ENCODE peak calls at places on chromosomes 16 and 17, in eight cellular contexts. L, P, B, V, C, N, K and Z are unnamed samples.

GRCh38 chr17:44084921-44085320 is 14.4 kb downstream of the G6PC3 start:
- DNase-seq in V (no peak), C (no peak), N (no peak), K (no peak), P (no peak), L (no peak), B (no peak), Z (no peak)

GRCh38 chr16:86355951-86356350 is 154.4 kb upstream of the FOXF1 start:
- DNase-seq in V (no peak), N (no peak), C (no peak), P (no peak), K (no peak), L (no peak), B (no peak), Z (no peak)

GRCh38 chr16:66490774-66491715 is 58.9 kb downstream of the TK2 start:
- DNase-seq in L (no peak), N (no peak), C (peak), V (no peak), P (no peak), B (no peak), K (no peak), Z (no peak)

GRCh38 chr16:14564323-14564722 is 65.7 kb downstream of the PARN start:
- DNase-seq in L (peak), K (no peak), C (peak), N (no peak), V (no peak), B (no peak), P (no peak), Z (no peak)

GRCh38 chr17:44348234-44348987 is 3.3 kb downstream of the GRN start:
- DNase-seq in P (no peak), B (no peak), L (no peak), C (no peak), V (peak), K (no peak), N (no peak), Z (no peak)

GRCh38 chr17:50062323-50063243 is 6.7 kb downstream of the ITGA3 start:
- DNase-seq in N (no peak), K (peak), L (peak), B (peak), P (no peak), V (peak), C (peak), Z (peak)

GRCh38 chr17:57293077-57293476 is 36.8 kb downstream of the MSI2 start:
- DNase-seq in C (no peak), V (no peak), B (peak), P (no peak), L (peak), K (no peak), N (no peak), Z (no peak)

GRCh38 chr16:22206847-22207714 is 1.0 kb downstream of the EEF2K start:
- DNase-seq in V (peak), C (peak), P (peak), K (peak), B (no peak), N (no peak), L (peak), Z (no peak)

GRCh38 chr17:27323538-27324212 is 29.8 kb downstream of the WSB1 start:
- DNase-seq in B (no peak), K (peak), P (no peak), V (peak), L (peak), N (no peak), C (peak), Z (no peak)

GRCh38 chr16:17224859-17225258 is 245.9 kb downstream of the XYLT1 start:
- DNase-seq in N (peak), K (peak), C (no peak), P (peak), L (peak), B (no peak), V (peak), Z (peak)

GRCh38 chr16:3131755-3132377 is 3.0 kb upstream of the ZNF213 start:
- DNase-seq in B (no peak), L (peak), C (peak), P (no peak), N (no peak), V (no peak), K (no peak), Z (no peak)

GRCh38 chr16:56388209-56388608 is 37.1 kb downstream of the AMFR start:
- DNase-seq in C (no peak), N (no peak), P (no peak), L (no peak), B (no peak), K (no peak), V (peak), Z (no peak)

GRCh38 chr17:42608692-42609181 is 437 bp downstream of the RETREG3 start:
- DNase-seq in K (peak), L (no peak), P (no peak), B (no peak), C (no peak), V (no peak), N (no peak), Z (no peak)

GRCh38 chr17:75430159-75430748 is 24.8 kb upstream of the GRB2 start:
- DNase-seq in V (peak), K (no peak), P (peak), N (no peak), C (peak), L (peak), B (peak), Z (peak)

GRCh38 chr17:82657926-82658325 is 9.7 kb upstream of the WDR45B start:
- DNase-seq in P (no peak), B (no peak), C (peak), K (no peak), N (no peak), V (no peak), L (no peak), Z (no peak)

GRCh38 chr16:80296034-80296433 is 244.8 kb upstream of the DYNLRB2 start:
- DNase-seq in P (no peak), B (no peak), K (no peak), L (no peak), C (no peak), N (no peak), V (no peak), Z (no peak)

GRCh38 chr17:71792966-71793365 is 327.9 kb upstream of the SOX9 start:
- DNase-seq in V (peak), C (no peak), K (no peak), B (peak), N (peak), L (no peak), P (peak), Z (peak)

GRCh38 chr17:3659541-3660111 is 8.8 kb downstream of the TAX1BP3 start:
- DNase-seq in P (peak), K (peak), C (peak), N (peak), B (no peak), V (peak), L (peak), Z (no peak)

GRCh38 chr17:33142703-33143299 is 150.3 kb downstream of the ASIC2 start:
- DNase-seq in L (no peak), C (no peak), B (no peak), V (peak), P (no peak), N (no peak), K (no peak), Z (no peak)

GRCh38 chr17:77304746-77305473 is 164.1 kb downstream of the SEC14L1 start:
- DNase-seq in V (no peak), N (no peak), C (peak), L (peak), B (no peak), P (no peak), K (no peak), Z (no peak)

GRCh38 chr16:80806957-80807356 is 2.6 kb upstream of the CDYL2 start:
- DNase-seq in V (peak), P (no peak), C (no peak), B (no peak), K (no peak), L (no peak), N (peak), Z (peak)

GRCh38 chr17:33562792-33563191 is 269.7 kb upstream of the ASIC2 start:
- DNase-seq in K (no peak), L (no peak), C (no peak), N (no peak), V (peak), P (no peak), B (no peak), Z (no peak)

GRCh38 chr17:71801301-71801700 is 319.5 kb upstream of the SOX9 start:
- DNase-seq in V (peak), B (no peak), C (no peak), N (no peak), K (no peak), L (peak), P (peak), Z (no peak)

GRCh38 chr17:28937044-28937729 is 14.1 kb downstream of the PHF12 start:
- DNase-seq in N (no peak), L (peak), P (no peak), C (no peak), B (no peak), K (peak), V (peak), Z (no peak)

GRCh38 chr17:48550313-48551205 is 5.7 kb upstream of the HOXB2 start:
- DNase-seq in C (no peak), K (no peak), L (no peak), B (no peak), P (no peak), N (no peak), V (no peak), Z (no peak)

GRCh38 chr16:56625140-56625942 is at the start of gene MT1E:
- DNase-seq in C (peak), L (peak), V (peak), P (no peak), N (no peak), K (peak), B (no peak), Z (no peak)

GRCh38 chr16:53822936-53823529 is 119.1 kb downstream of the FTO start:
- DNase-seq in L (no peak), B (no peak), C (no peak), N (no peak), K (no peak), P (no peak), V (peak), Z (no peak)

GRCh38 chr16:14669776-14670175 is 24.3 kb downstream of the PLA2G10 start:
- DNase-seq in V (no peak), P (no peak), N (no peak), B (no peak), K (peak), L (peak), C (peak), Z (no peak)

GRCh38 chr17:44183024-44183423 is 3.7 kb upstream of the TMUB2 start:
- DNase-seq in V (no peak), K (no peak), P (no peak), N (no peak), C (no peak), B (no peak), L (no peak), Z (no peak)

GRCh38 chr16:65070831-65071230 is 51.0 kb downstream of the CDH11 start:
- DNase-seq in L (peak), B (peak), P (peak), N (peak), K (peak), V (peak), C (no peak), Z (peak)

GRCh38 chr17:22253007-22253406 is 560.7 kb downstream of the KCNJ18 start:
- DNase-seq in K (no peak), B (no peak), V (no peak), C (no peak), L (no peak), N (no peak), P (no peak), Z (no peak)

GRCh38 chr16:67177743-67178699 is 5.7 kb downstream of the MATCAP1 start:
- DNase-seq in K (peak), C (peak), B (no peak), P (no peak), N (no peak), V (peak), L (peak), Z (no peak)

GRCh38 chr16:11079657-11080187 is 135.4 kb downstream of the CLEC16A start:
- DNase-seq in C (no peak), N (peak), V (peak), L (no peak), K (no peak), P (peak), B (no peak), Z (peak)

GRCh38 chr17:6528557-6528956 is 27.8 kb downstream of the PITPNM3 start:
- DNase-seq in C (peak), N (no peak), L (no peak), V (no peak), B (no peak), P (no peak), K (no peak), Z (no peak)

GRCh38 chr17:17719966-17720543 is 38.8 kb downstream of the RAI1 start:
- DNase-seq in B (no peak), V (no peak), P (no peak), C (no peak), K (no peak), L (no peak), N (no peak), Z (no peak)

GRCh38 chr17:80453126-80453979 is 23.1 kb downstream of the NPTX1 start:
- DNase-seq in L (peak), C (no peak), V (peak), N (no peak), K (no peak), P (no peak), B (no peak), Z (no peak)
- H3K4me3 ChIP-seq in L (no peak), C (peak), V (peak), N (peak), K (no peak), P (peak), B (peak), Z (peak)

GRCh38 chr16:73031155-73031866 is 16.6 kb downstream of the ZFHX3 start:
- DNase-seq in K (no peak), P (no peak), B (no peak), N (no peak), L (peak), C (no peak), V (peak), Z (no peak)
- H3K4me3 ChIP-seq in K (no peak), P (no peak), B (no peak), N (no peak), L (no peak), C (no peak), V (no peak), Z (no peak)

GRCh38 chr17:7833011-7833794 is 814 bp upstream of the KDM6B start:
- DNase-seq in C (no peak), B (no peak), V (no peak), P (no peak), K (no peak), L (no peak), N (no peak), Z (no peak)
- H3K4me3 ChIP-seq in C (peak), B (peak), V (peak), P (peak), K (no peak), L (no peak), N (peak), Z (peak)

DNA sequence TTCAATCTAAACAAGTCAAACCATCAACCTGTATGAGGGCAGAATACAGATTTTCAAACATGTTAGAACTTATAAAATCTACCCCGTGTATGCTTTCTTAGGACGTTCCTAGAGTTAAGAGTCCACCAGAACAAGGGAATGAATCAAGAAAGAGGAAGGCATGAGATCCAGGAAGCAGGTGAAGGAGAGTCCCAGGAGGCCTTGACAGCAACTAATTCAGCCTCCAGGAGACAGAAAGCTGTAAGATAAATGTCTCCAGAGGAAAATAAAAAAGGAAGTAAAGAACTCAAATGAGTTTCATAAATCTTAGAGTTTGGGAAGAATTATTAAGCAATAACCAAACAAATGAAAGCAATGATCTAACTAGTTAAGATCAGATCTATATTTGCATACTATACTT is 2.7 kb downstream of the BRD7 start:
- DNase-seq in K (no peak), L (no peak), P (no peak), C (no peak), V (no peak), N (no peak), B (no peak), Z (no peak)
- H3K4me3 ChIP-seq in K (no peak), L (no peak), P (no peak), C (no peak), V (no peak), N (no peak), B (no peak), Z (no peak)

GRCh38 chr17:45406107-45406506 is 26.6 kb downstream of the ARHGAP27 start:
- DNase-seq in P (no peak), L (no peak), V (no peak), C (no peak), K (no peak), N (no peak), B (no peak), Z (no peak)
- H3K4me3 ChIP-seq in P (no peak), L (no peak), V (no peak), C (peak), K (no peak), N (no peak), B (peak), Z (no peak)

DNA sequence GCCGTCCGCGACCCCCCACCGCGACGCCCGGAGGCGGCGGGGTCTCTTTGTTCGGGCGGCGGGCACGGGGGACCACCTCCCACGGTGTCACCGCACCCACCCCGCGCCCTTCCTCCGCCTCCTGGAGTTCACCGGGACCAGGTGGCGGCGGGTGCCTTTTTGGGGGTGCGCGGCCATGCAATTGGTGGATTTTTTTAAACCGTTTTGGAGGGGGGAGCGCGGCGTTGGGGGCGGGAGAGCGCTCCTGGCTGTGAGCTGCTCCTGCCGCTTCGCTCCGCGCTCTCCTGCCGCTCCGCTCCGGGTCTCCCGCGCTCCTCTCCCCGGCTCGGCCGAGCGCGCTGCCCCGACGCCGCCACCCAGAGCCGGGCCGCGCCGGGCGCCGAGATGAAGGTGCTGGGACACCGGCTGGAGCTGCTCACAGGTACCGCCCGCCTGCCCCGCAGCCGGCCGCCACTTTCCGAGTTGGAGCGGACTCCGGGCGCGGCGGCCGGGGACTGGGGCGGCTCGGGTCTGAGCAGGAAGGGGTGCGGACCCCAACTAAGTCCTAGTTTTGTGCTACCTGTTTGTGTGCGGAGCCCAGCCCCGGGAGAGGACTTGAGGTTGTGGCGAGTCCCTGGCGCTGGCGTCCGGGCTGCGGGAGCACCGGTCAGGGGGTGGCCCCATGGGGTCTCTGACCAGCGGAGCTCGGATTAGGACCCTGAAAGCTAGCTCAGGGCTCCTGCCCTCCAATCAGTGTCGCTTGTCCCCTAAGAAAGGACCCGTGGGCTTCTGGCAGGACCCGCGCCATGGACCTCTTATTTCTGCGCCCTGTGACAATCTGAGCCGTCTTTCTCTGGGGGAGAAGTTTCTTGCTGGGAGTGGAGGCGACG is 35.7 kb upstream of the NDRG4 start:
- DNase-seq in K (no peak), L (peak), N (no peak), B (no peak), V (no peak), C (no peak), P (no peak), Z (no peak)
- H3K4me3 ChIP-seq in K (peak), L (peak), N (no peak), B (peak), V (no peak), C (peak), P (peak), Z (no peak)

GRCh38 chr17:30554839-30555751 is 77.9 kb downstream of the GOSR1 start:
- DNase-seq in P (no peak), N (no peak), K (no peak), B (no peak), L (no peak), C (no peak), V (peak), Z (no peak)

GRCh38 chr17:30550512-30551273 is 73.5 kb downstream of the GOSR1 start:
- DNase-seq in K (no peak), P (no peak), L (no peak), C (no peak), V (peak), B (no peak), N (no peak), Z (no peak)

GRCh38 chr17:30549864-30550511 is 72.8 kb downstream of the GOSR1 start:
- DNase-seq in L (no peak), K (no peak), B (no peak), N (no peak), C (no peak), P (no peak), V (no peak), Z (no peak)

GRCh38 chr17:30552994-30553565 is 75.9 kb downstream of the GOSR1 start:
- DNase-seq in P (no peak), L (no peak), N (no peak), C (no peak), K (no peak), V (no peak), B (no peak), Z (no peak)

GRCh38 chr17:30551666-30552339 is 74.6 kb downstream of the GOSR1 start:
- DNase-seq in L (no peak), P (no peak), V (no peak), B (no peak), K (no peak), C (no peak), N (no peak), Z (no peak)
- H3K4me3 ChIP-seq in L (no peak), P (no peak), V (no peak), B (no peak), K (no peak), C (no peak), N (no peak), Z (no peak)

DNA sequence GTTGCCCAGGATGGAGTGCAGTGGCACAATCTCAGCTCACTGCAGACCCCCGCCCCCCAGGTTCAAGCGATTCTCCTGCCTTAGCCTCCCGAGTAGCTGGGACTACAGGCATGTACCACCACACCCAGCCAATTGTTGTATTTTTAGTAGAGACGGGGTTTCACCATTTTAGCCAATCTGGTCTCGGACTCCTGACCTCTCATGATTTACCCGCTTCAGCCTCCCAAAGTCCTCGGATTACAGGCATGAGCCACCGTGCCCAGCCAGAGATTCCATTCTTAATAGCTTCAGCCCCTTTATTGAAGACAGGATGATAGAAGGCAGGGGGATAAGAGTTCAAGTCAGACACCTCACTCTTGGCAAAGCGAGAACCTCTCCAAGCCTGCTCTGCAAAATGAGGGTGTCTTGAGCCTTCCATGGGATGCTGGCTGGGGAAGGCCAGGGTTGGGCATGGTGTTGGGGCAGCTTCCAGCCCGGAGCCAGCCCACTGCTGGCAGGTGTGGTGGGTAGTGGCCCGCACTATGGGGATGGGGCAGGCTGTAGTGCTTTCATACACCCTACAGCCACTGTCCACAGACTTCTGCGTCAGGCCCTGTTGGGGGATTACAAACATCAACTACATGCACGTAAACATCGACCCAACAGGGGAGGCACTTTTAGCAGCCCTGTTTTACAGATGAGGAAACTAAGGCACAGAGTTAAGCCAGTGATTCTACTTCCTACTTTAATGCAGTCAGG is 3.5 kb downstream of the CARHSP1 start:
- DNase-seq in B (no peak), K (no peak), V (no peak), N (no peak), C (no peak), L (no peak), P (no peak), Z (no peak)
- H3K4me3 ChIP-seq in B (no peak), K (no peak), V (no peak), N (no peak), C (no peak), L (no peak), P (no peak), Z (no peak)

GRCh38 chr16:47465919-47466630 is 4.9 kb downstream of the PHKB start:
- DNase-seq in B (no peak), V (no peak), P (no peak), L (no peak), K (no peak), C (no peak), N (no peak), Z (no peak)
- H3K4me3 ChIP-seq in B (no peak), V (no peak), P (no peak), L (no peak), K (no peak), C (no peak), N (no peak), Z (no peak)